ENCODE peak calls at places on chromosome 10, in eight cellular contexts. One of them, this sample, is unnamed.

GRCh38 chr10:101780187-101780817 is 2.9 kb downstream of the NPM3 start:
- DNase-seq in NB4: no peak
- DNase-seq in heart left ventricle: no peak
- DNase-seq in uterus: no peak
- DNase-seq in thyroid gland: no peak
- DNase-seq in right lobe of liver: no peak
- DNase-seq in stomach: no peak
- DNase-seq in ovary: no peak
- DNase-seq in this sample: no peak

GRCh38 chr10:48464871-48465736 is 139.8 kb downstream of the ARHGAP22 start:
- DNase-seq in NB4: no peak
- DNase-seq in heart left ventricle: peak; percentile 78
- DNase-seq in uterus: peak; percentile 22
- DNase-seq in thyroid gland: peak; percentile 97
- DNase-seq in right lobe of liver: no peak
- DNase-seq in stomach: peak; percentile 17
- DNase-seq in ovary: peak; percentile 44
- DNase-seq in this sample: peak; percentile 47

GRCh38 chr10:67127441-67127840 is 201.6 kb downstream of the LRRTM3 start:
- DNase-seq in NB4: no peak
- DNase-seq in heart left ventricle: no peak
- DNase-seq in uterus: no peak
- DNase-seq in thyroid gland: no peak
- DNase-seq in right lobe of liver: no peak
- DNase-seq in stomach: no peak
- DNase-seq in ovary: no peak
- DNase-seq in this sample: no peak

GRCh38 chr10:48472670-48473069 is 132.2 kb downstream of the ARHGAP22 start:
- DNase-seq in NB4: peak; percentile 34
- DNase-seq in heart left ventricle: no peak
- DNase-seq in uterus: no peak
- DNase-seq in thyroid gland: no peak
- DNase-seq in right lobe of liver: no peak
- DNase-seq in stomach: no peak
- DNase-seq in ovary: no peak
- DNase-seq in this sample: no peak

GRCh38 chr10:62899316-62899715 is 83.2 kb upstream of the EGR2 start:
- DNase-seq in NB4: no peak
- DNase-seq in heart left ventricle: no peak
- DNase-seq in uterus: no peak
- DNase-seq in thyroid gland: no peak
- DNase-seq in right lobe of liver: no peak
- DNase-seq in stomach: no peak
- DNase-seq in ovary: no peak
- DNase-seq in this sample: no peak

GRCh38 chr10:86400705-86401587 is 34.4 kb upstream of the GRID1 start:
- DNase-seq in NB4: peak; percentile 45
- DNase-seq in heart left ventricle: peak; percentile 76
- DNase-seq in uterus: peak; percentile 46
- DNase-seq in thyroid gland: peak; percentile 69
- DNase-seq in right lobe of liver: peak; percentile 71
- DNase-seq in stomach: peak; percentile 67
- DNase-seq in ovary: peak; percentile 57
- DNase-seq in this sample: peak; percentile 31

GRCh38 chr10:12774219-12774894 is 227.2 kb downstream of the CCDC3 start:
- DNase-seq in NB4: no peak
- DNase-seq in heart left ventricle: no peak
- DNase-seq in uterus: no peak
- DNase-seq in thyroid gland: no peak
- DNase-seq in right lobe of liver: no peak
- DNase-seq in stomach: no peak
- DNase-seq in ovary: no peak
- DNase-seq in this sample: no peak

GRCh38 chr10:28130267-28130666 is 131.4 kb upstream of the ODAD2 start:
- DNase-seq in NB4: no peak
- DNase-seq in heart left ventricle: no peak
- DNase-seq in uterus: no peak
- DNase-seq in thyroid gland: no peak
- DNase-seq in right lobe of liver: no peak
- DNase-seq in stomach: no peak
- DNase-seq in ovary: no peak
- DNase-seq in this sample: no peak

GRCh38 chr10:23886355-23886754 is 322.6 kb upstream of the KIAA1217 start:
- DNase-seq in NB4: no peak
- DNase-seq in heart left ventricle: no peak
- DNase-seq in uterus: no peak
- DNase-seq in thyroid gland: peak; percentile 5
- DNase-seq in right lobe of liver: no peak
- DNase-seq in stomach: no peak
- DNase-seq in ovary: no peak
- DNase-seq in this sample: no peak

GRCh38 chr10:33680036-33680435 is 345.6 kb upstream of the NRP1 start:
- DNase-seq in NB4: no peak
- DNase-seq in heart left ventricle: no peak
- DNase-seq in uterus: no peak
- DNase-seq in thyroid gland: no peak
- DNase-seq in right lobe of liver: no peak
- DNase-seq in stomach: no peak
- DNase-seq in ovary: no peak
- DNase-seq in this sample: no peak

GRCh38 chr10:21125471-21126228 is 228.5 kb upstream of the NEBL start:
- DNase-seq in NB4: no peak
- DNase-seq in heart left ventricle: no peak
- DNase-seq in uterus: no peak
- DNase-seq in thyroid gland: no peak
- DNase-seq in right lobe of liver: no peak
- DNase-seq in stomach: no peak
- DNase-seq in ovary: no peak
- DNase-seq in this sample: no peak

GRCh38 chr10:29499993-29500537 is 134.7 kb downstream of the SVIL start:
- DNase-seq in NB4: no peak
- DNase-seq in heart left ventricle: no peak
- DNase-seq in uterus: no peak
- DNase-seq in thyroid gland: no peak
- DNase-seq in right lobe of liver: no peak
- DNase-seq in stomach: no peak
- DNase-seq in ovary: no peak
- DNase-seq in this sample: no peak

GRCh38 chr10:95572451-95572850 is 11.3 kb upstream of the SORBS1 start:
- DNase-seq in NB4: no peak
- DNase-seq in heart left ventricle: no peak
- DNase-seq in uterus: no peak
- DNase-seq in thyroid gland: no peak
- DNase-seq in right lobe of liver: no peak
- DNase-seq in stomach: no peak
- DNase-seq in ovary: no peak
- DNase-seq in this sample: no peak

GRCh38 chr10:50567384-50567783 is 56.4 kb downstream of the SGMS1 start:
- DNase-seq in NB4: no peak
- DNase-seq in heart left ventricle: no peak
- DNase-seq in uterus: no peak
- DNase-seq in thyroid gland: peak; percentile 74
- DNase-seq in right lobe of liver: no peak
- DNase-seq in stomach: peak; percentile 35
- DNase-seq in ovary: no peak
- DNase-seq in this sample: no peak

GRCh38 chr10:118471863-118472262 is 123.6 kb downstream of the PRLHR start:
- DNase-seq in NB4: no peak
- DNase-seq in heart left ventricle: no peak
- DNase-seq in uterus: no peak
- DNase-seq in thyroid gland: no peak
- DNase-seq in right lobe of liver: no peak
- DNase-seq in stomach: no peak
- DNase-seq in ovary: no peak
- DNase-seq in this sample: no peak

GRCh38 chr10:15254808-15255655 is 86.5 kb upstream of the NMT2 start:
- DNase-seq in NB4: peak; percentile 54
- DNase-seq in heart left ventricle: no peak
- DNase-seq in uterus: no peak
- DNase-seq in thyroid gland: no peak
- DNase-seq in right lobe of liver: no peak
- DNase-seq in stomach: peak; percentile 34
- DNase-seq in ovary: no peak
- DNase-seq in this sample: no peak

GRCh38 chr10:79943871-79944270 is 5.0 kb downstream of the SFTPD start:
- DNase-seq in NB4: no peak
- DNase-seq in heart left ventricle: no peak
- DNase-seq in uterus: no peak
- DNase-seq in thyroid gland: no peak
- DNase-seq in right lobe of liver: no peak
- DNase-seq in stomach: no peak
- DNase-seq in ovary: no peak
- DNase-seq in this sample: no peak

DNA sequence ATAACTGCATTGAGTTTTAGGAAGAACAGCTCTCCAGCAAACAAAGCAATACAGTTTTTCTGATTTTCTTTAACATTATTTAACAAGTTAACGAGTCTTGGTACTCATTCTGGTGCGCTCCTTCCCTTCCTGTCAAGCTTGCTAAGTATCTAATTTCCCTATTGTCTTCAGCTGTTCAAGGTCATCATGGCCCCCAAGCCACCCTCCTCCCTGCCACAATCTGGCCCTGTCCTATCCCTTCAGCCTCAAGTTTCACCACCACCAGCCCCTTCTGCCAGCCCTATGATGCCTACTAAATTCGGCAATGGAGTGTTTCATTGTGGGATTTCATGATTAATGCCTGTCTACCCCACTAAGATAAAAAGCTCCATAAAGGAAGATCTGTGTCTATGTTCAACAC is 121.0 kb downstream of the SORCS1 start:
- DNase-seq in NB4: no peak
- DNase-seq in heart left ventricle: no peak
- DNase-seq in uterus: no peak
- DNase-seq in thyroid gland: no peak
- DNase-seq in right lobe of liver: no peak
- DNase-seq in stomach: no peak
- DNase-seq in ovary: no peak
- DNase-seq in this sample: no peak
- TF ChIP-seq POLR2A in NB4: no peak
- TF ChIP-seq POLR2A in heart left ventricle: no peak
- TF ChIP-seq POLR2A in uterus: no peak
- TF ChIP-seq POLR2A in thyroid gland: no peak
- TF ChIP-seq POLR2A in right lobe of liver: no peak
- TF ChIP-seq POLR2A in stomach: no peak
- TF ChIP-seq POLR2A in ovary: no peak
- TF ChIP-seq POLR2A in this sample: no peak

GRCh38 chr10:111087331-111087756 is 10.5 kb downstream of the ADRA2A start:
- DNase-seq in NB4: no peak
- DNase-seq in heart left ventricle: no peak
- DNase-seq in uterus: no peak
- DNase-seq in thyroid gland: no peak
- DNase-seq in right lobe of liver: no peak
- DNase-seq in stomach: no peak
- DNase-seq in ovary: no peak
- DNase-seq in this sample: no peak
- TF ChIP-seq CTCF in NB4: no peak
- TF ChIP-seq CTCF in heart left ventricle: no peak
- TF ChIP-seq CTCF in uterus: no peak
- TF ChIP-seq CTCF in thyroid gland: no peak
- TF ChIP-seq CTCF in right lobe of liver: no peak
- TF ChIP-seq CTCF in stomach: no peak
- TF ChIP-seq CTCF in ovary: no peak
- TF ChIP-seq CTCF in this sample: no peak

GRCh38 chr10:84175436-84175835 is 1.8 kb downstream of the GPR15LG start:
- DNase-seq in NB4: no peak
- DNase-seq in heart left ventricle: no peak
- DNase-seq in uterus: no peak
- DNase-seq in thyroid gland: no peak
- DNase-seq in right lobe of liver: no peak
- DNase-seq in stomach: no peak
- DNase-seq in ovary: no peak
- DNase-seq in this sample: no peak

GRCh38 chr10:84172435-84173356 is 905 bp upstream of the GPR15LG start:
- DNase-seq in NB4: no peak
- DNase-seq in heart left ventricle: no peak
- DNase-seq in uterus: no peak
- DNase-seq in thyroid gland: no peak
- DNase-seq in right lobe of liver: no peak
- DNase-seq in stomach: no peak
- DNase-seq in ovary: no peak
- DNase-seq in this sample: no peak

GRCh38 chr10:84176351-84176750 is 2.8 kb downstream of the GPR15LG start:
- DNase-seq in NB4: no peak
- DNase-seq in heart left ventricle: no peak
- DNase-seq in uterus: no peak
- DNase-seq in thyroid gland: no peak
- DNase-seq in right lobe of liver: no peak
- DNase-seq in stomach: no peak
- DNase-seq in ovary: no peak
- DNase-seq in this sample: no peak

GRCh38 chr10:84176836-84177474 is 3.4 kb downstream of the GPR15LG start:
- DNase-seq in NB4: no peak
- DNase-seq in heart left ventricle: no peak
- DNase-seq in uterus: no peak
- DNase-seq in thyroid gland: no peak
- DNase-seq in right lobe of liver: no peak
- DNase-seq in stomach: no peak
- DNase-seq in ovary: no peak
- DNase-seq in this sample: no peak

DNA sequence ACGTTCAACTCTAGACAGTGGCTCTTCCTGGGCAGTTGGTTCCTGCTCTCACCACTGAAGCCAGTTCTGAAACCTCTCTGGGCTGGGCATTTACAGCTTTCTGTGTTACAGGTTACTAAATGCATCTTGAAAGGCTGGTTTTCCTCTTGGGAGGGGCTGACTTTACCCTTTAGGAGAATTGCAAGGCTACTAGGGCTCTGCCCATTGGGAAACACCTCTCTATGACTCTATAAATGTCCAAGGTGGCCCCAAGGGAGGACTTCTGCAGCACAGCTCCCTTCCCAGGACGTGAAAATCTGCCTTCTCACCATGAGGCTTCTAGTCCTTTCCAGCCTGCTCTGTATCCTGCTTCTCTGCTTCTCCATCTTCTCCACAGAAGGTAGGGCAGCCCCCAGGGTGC is at the start of gene GPR15LG:
- DNase-seq in NB4: peak; percentile 62
- DNase-seq in heart left ventricle: no peak
- DNase-seq in uterus: no peak
- DNase-seq in thyroid gland: no peak
- DNase-seq in right lobe of liver: no peak
- DNase-seq in stomach: no peak
- DNase-seq in ovary: no peak
- DNase-seq in this sample: no peak
- TF ChIP-seq POLR2A in NB4: no peak
- TF ChIP-seq POLR2A in heart left ventricle: no peak
- TF ChIP-seq POLR2A in uterus: no peak
- TF ChIP-seq POLR2A in thyroid gland: no peak
- TF ChIP-seq POLR2A in right lobe of liver: no peak
- TF ChIP-seq POLR2A in stomach: no peak
- TF ChIP-seq POLR2A in ovary: no peak
- TF ChIP-seq POLR2A in this sample: no peak

DNA sequence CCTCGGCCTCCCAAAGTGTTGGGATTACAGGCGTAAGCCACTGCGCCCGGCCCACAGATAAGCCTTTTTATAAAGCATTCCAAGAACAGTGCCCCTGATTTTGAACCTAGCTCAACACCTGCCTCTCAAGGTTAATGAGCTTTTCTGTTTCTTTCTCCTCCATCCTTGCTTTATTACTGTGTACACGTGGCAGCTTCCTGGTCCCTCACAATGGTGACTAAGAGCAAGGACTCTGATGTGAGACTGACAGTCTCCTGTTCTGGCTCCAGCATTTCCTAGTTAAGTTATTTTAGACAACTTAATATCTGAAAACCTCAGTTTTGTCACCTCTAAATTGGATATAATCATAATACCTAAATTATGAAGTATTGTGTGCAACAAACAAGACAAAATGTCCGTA is 9.8 kb downstream of the HABP2 start:
- DNase-seq in NB4: no peak
- DNase-seq in heart left ventricle: no peak
- DNase-seq in uterus: no peak
- DNase-seq in thyroid gland: no peak
- DNase-seq in right lobe of liver: no peak
- DNase-seq in stomach: no peak
- DNase-seq in ovary: no peak
- DNase-seq in this sample: no peak
- TF ChIP-seq CTCF in NB4: no peak
- TF ChIP-seq CTCF in heart left ventricle: no peak
- TF ChIP-seq CTCF in uterus: no peak
- TF ChIP-seq CTCF in thyroid gland: no peak
- TF ChIP-seq CTCF in right lobe of liver: no peak
- TF ChIP-seq CTCF in stomach: no peak
- TF ChIP-seq CTCF in ovary: no peak
- TF ChIP-seq CTCF in this sample: no peak